ENCODE peak calls at places on chromosomes 11 and 22, in five cellular contexts. N, F, S, V and M are unnamed samples.

GRCh38 chr11:47966621-47967020 is 13.7 kb upstream of the PTPRJ start:
- DNase-seq in N (no peak), F (no peak), S (no peak), V (no peak), M (no peak)

GRCh38 chr11:32428665-32429293 is 6.6 kb downstream of the WT1 start:
- DNase-seq in N (no peak), F (no peak), S (no peak), V (no peak), M (no peak)

GRCh38 chr11:11243258-11243789 is 109.7 kb downstream of the CSNK2A3 start:
- DNase-seq in N (no peak), F (no peak), S (no peak), V (no peak), M (no peak)

GRCh38 chr11:11454671-11455223 is 101.7 kb upstream of the CSNK2A3 start:
- DNase-seq in N (no peak), F (no peak), S (no peak), V (no peak), M (no peak)

GRCh38 chr11:73350908-73351636 is 25.1 kb upstream of the RELT start:
- DNase-seq in N (peak; percentile 36), F (peak; percentile 62), S (peak; percentile 62), V (peak; percentile 63), M (peak; percentile 65)

GRCh38 chr22:23256138-23256932 is 76.0 kb downstream of the BCR start:
- DNase-seq in N (no peak), F (no peak), S (no peak), V (no peak), M (no peak)

GRCh38 chr11:34792814-34793241 is 123.4 kb downstream of the APIP start:
- DNase-seq in N (no peak), F (no peak), S (peak; percentile 31), V (no peak), M (no peak)

GRCh38 chr11:75403983-75404658 is 4.8 kb downstream of the RPS3 start:
- DNase-seq in N (no peak), F (no peak), S (no peak), V (no peak), M (no peak)

GRCh38 chr11:131246589-131247164 is 123.7 kb upstream of the NTM start:
- DNase-seq in N (no peak), F (no peak), S (peak; percentile 50), V (peak; percentile 90), M (peak; percentile 24)

GRCh38 chr11:61195016-61195695 is 8.2 kb upstream of the PGA3 start:
- DNase-seq in N (no peak), F (no peak), S (no peak), V (no peak), M (no peak)

GRCh38 chr22:26362471-26362870 is 66.6 kb upstream of the ASPHD2 start:
- DNase-seq in N (no peak), F (no peak), S (no peak), V (no peak), M (no peak)

GRCh38 chr11:16155448-16155847 is 200.9 kb downstream of the SOX6 start:
- DNase-seq in N (no peak), F (no peak), S (no peak), V (no peak), M (no peak)

GRCh38 chr11:108551653-108552462 is 41.7 kb downstream of the EXPH5 start:
- DNase-seq in N (no peak), F (no peak), S (no peak), V (peak; percentile 41), M (no peak)

GRCh38 chr22:44386386-44387035 is 73.8 kb upstream of the SHISAL1 start:
- DNase-seq in N (no peak), F (no peak), S (no peak), V (no peak), M (no peak)

GRCh38 chr22:38485783-38486182 is 17.9 kb downstream of the KDELR3 start:
- DNase-seq in N (no peak), F (no peak), S (no peak), V (no peak), M (no peak)

GRCh38 chr11:44112083-44112865 is 16.8 kb downstream of the EXT2 start:
- DNase-seq in N (no peak), F (peak; percentile 23), S (no peak), V (no peak), M (no peak)